ENCODE peak calls at places on chromosomes 13 and 19, in eight cellular contexts. F is skeletal muscle cell; T is CD4-positive, alpha-beta T cell; G is progenitor cell of endocrine pancreas; D is GM10248; X is hypothalamus; B is CD4-positive, CD25-positive, alpha-beta regulatory T cell; Q is neural progenitor cell. Z is an unnamed sample.

GRCh38 chr19:38059897-38060296 is 152.9 kb downstream of the SIPA1L3 start:
- DNase-seq in F (no peak), T (no peak), G (no peak), D (no peak), X (no peak), B (no peak), Q (no peak), Z (no peak)

GRCh38 chr19:7294571-7295212 is 478 bp upstream of the INSR start:
- DNase-seq in F (peak), T (no peak), G (peak), D (peak), X (peak), B (no peak), Q (peak), Z (peak)

GRCh38 chr19:28313633-28314032 is 899.3 kb downstream of the UQCRFS1 start:
- DNase-seq in F (peak), T (no peak), G (no peak), D (no peak), X (no peak), B (no peak), Q (no peak), Z (no peak)

GRCh38 chr13:89279374-89279773 is 1608.2 kb downstream of the SLITRK5 start:
- DNase-seq in F (no peak), T (no peak), G (no peak), D (no peak), X (no peak), B (no peak), Q (no peak), Z (no peak)

GRCh38 chr19:33400856-33401682 is 27.6 kb downstream of the CEBPG start:
- DNase-seq in F (no peak), T (no peak), G (no peak), D (no peak), X (no peak), B (no peak), Q (no peak), Z (no peak)

GRCh38 chr19:3479177-3479818 is 1.0 kb downstream of the SMIM24 start:
- DNase-seq in F (no peak), T (peak), G (no peak), D (peak), X (no peak), B (peak), Q (peak), Z (peak)

GRCh38 chr13:50236898-50237318 is 221.7 kb downstream of the KCNRG start:
- DNase-seq in F (peak), T (no peak), G (no peak), D (peak), X (no peak), B (peak), Q (no peak), Z (no peak)

GRCh38 chr13:60019119-60019993 is 144.4 kb downstream of the DIAPH3 start:
- DNase-seq in F (no peak), T (no peak), G (no peak), D (peak), X (no peak), B (peak), Q (no peak), Z (no peak)

GRCh38 chr19:51025809-51026553 is 435 bp downstream of the KLK11 start:
- DNase-seq in F (no peak), T (no peak), G (no peak), D (no peak), X (no peak), B (no peak), Q (no peak), Z (no peak)

GRCh38 chr19:32748497-32748896 is 28.9 kb downstream of the TDRD12 start:
- DNase-seq in F (no peak), T (no peak), G (no peak), D (peak), X (no peak), B (peak), Q (peak), Z (peak)

GRCh38 chr13:112072531-112073244 is 5.7 kb downstream of the SOX1 start:
- DNase-seq in F (no peak), T (no peak), G (no peak), D (no peak), X (peak), B (no peak), Q (peak), Z (peak)

GRCh38 chr19:40588110-40588854 is 11.6 kb downstream of the SHKBP1 start:
- DNase-seq in F (no peak), T (no peak), G (no peak), D (no peak), X (no peak), B (no peak), Q (no peak), Z (no peak)

GRCh38 chr13:69970521-69970920 is 137.1 kb upstream of the ATXN8OS start:
- DNase-seq in F (no peak), T (no peak), G (no peak), D (no peak), X (no peak), B (no peak), Q (no peak), Z (no peak)

GRCh38 chr13:73210218-73210883 is 151.5 kb downstream of the KLF5 start:
- DNase-seq in F (no peak), T (no peak), G (no peak), D (no peak), X (no peak), B (no peak), Q (peak), Z (no peak)

GRCh38 chr19:3627351-3627723 is 747 bp upstream of the CACTIN start:
- DNase-seq in F (no peak), T (no peak), G (no peak), D (no peak), X (no peak), B (no peak), Q (peak), Z (no peak)

GRCh38 chr13:42815686-42816085 is 34.3 kb downstream of the FAM216B start:
- DNase-seq in F (no peak), T (no peak), G (no peak), D (no peak), X (no peak), B (no peak), Q (no peak), Z (no peak)

GRCh38 chr19:14349426-14349825 is 31.8 kb upstream of the ADGRE5 start:
- DNase-seq in F (no peak), T (no peak), G (no peak), D (no peak), X (no peak), B (no peak), Q (no peak), Z (no peak)

GRCh38 chr13:30466358-30466714 is 600 bp upstream of the HMGB1 start:
- DNase-seq in F (no peak), T (no peak), G (no peak), D (no peak), X (no peak), B (no peak), Q (peak), Z (no peak)

GRCh38 chr13:48976677-48977625 is 1.2 kb downstream of the FNDC3A start:
- DNase-seq in F (peak), T (no peak), G (no peak), D (no peak), X (no peak), B (peak), Q (no peak), Z (no peak)

GRCh38 chr19:47508721-47509120 is 6.1 kb downstream of the NAPA start:
- DNase-seq in F (no peak), T (no peak), G (no peak), D (no peak), X (no peak), B (no peak), Q (no peak), Z (no peak)

GRCh38 chr13:74221752-74222151 is 87.5 kb upstream of the KLF12 start:
- DNase-seq in F (no peak), T (no peak), G (no peak), D (no peak), X (no peak), B (no peak), Q (no peak), Z (no peak)

GRCh38 chr13:110713981-110714797 is 689 bp downstream of the ING1 start:
- DNase-seq in F (no peak), T (peak), G (peak), D (peak), X (peak), B (peak), Q (peak), Z (peak)

GRCh38 chr13:36163809-36164308 is 32.7 kb upstream of the DCLK1 start:
- DNase-seq in F (peak), T (no peak), G (no peak), D (no peak), X (no peak), B (no peak), Q (no peak), Z (peak)

GRCh38 chr19:54790711-54791110 is 12.7 kb upstream of the KIR2DL4 start:
- DNase-seq in F (no peak), T (no peak), G (no peak), D (no peak), X (no peak), B (no peak), Q (no peak), Z (no peak)

GRCh38 chr19:4456843-4457653 is 546 bp downstream of the UBXN6 start:
- DNase-seq in F (peak), T (no peak), G (peak), D (peak), X (no peak), B (no peak), Q (peak), Z (peak)

GRCh38 chr13:113061271-113061625 is 44.3 kb upstream of the F7 start:
- DNase-seq in F (no peak), T (no peak), G (no peak), D (no peak), X (peak), B (no peak), Q (no peak), Z (no peak)

GRCh38 chr19:1074512-1075283 is 7.7 kb downstream of the ARHGAP45 start:
- DNase-seq in F (no peak), T (peak), G (no peak), D (peak), X (peak), B (peak), Q (no peak), Z (no peak)

GRCh38 chr19:14139944-14140343 is 3.6 kb upstream of the ASF1B start:
- DNase-seq in F (no peak), T (no peak), G (no peak), D (no peak), X (peak), B (no peak), Q (peak), Z (peak)

GRCh38 chr13:51827254-51827653 is 17.7 kb downstream of the TMEM272 start:
- DNase-seq in F (no peak), T (no peak), G (no peak), D (no peak), X (no peak), B (no peak), Q (no peak), Z (no peak)

GRCh38 chr19:14775855-14776254 is 2.5 kb downstream of the ADGRE2 start:
- DNase-seq in F (no peak), T (no peak), G (no peak), D (peak), X (no peak), B (no peak), Q (no peak), Z (no peak)

GRCh38 chr19:11535792-11536595 is 2.7 kb upstream of the CNN1 start:
- DNase-seq in F (peak), T (peak), G (peak), D (peak), X (peak), B (peak), Q (peak), Z (peak)

GRCh38 chr19:16323532-16323931 is 1.1 kb upstream of the KLF2 start:
- DNase-seq in F (no peak), T (no peak), G (no peak), D (no peak), X (no peak), B (no peak), Q (no peak), Z (no peak)

GRCh38 chr13:70407486-70407885 is 299.2 kb upstream of the KLHL1 start:
- DNase-seq in F (no peak), T (no peak), G (no peak), D (no peak), X (no peak), B (no peak), Q (no peak), Z (no peak)

GRCh38 chr19:6866646-6867255 is 20.6 kb upstream of the ADGRE1 start:
- DNase-seq in F (no peak), T (no peak), G (no peak), D (no peak), X (no peak), B (no peak), Q (no peak), Z (no peak)

GRCh38 chr13:58239774-58240268 is 608.3 kb downstream of the PCDH17 start:
- DNase-seq in F (no peak), T (no peak), G (no peak), D (no peak), X (no peak), B (no peak), Q (no peak), Z (no peak)

GRCh38 chr19:30662211-30662861 is 290.2 kb downstream of the ZNF536 start:
- DNase-seq in F (no peak), T (no peak), G (no peak), D (no peak), X (no peak), B (no peak), Q (no peak), Z (peak)

GRCh38 chr19:8185343-8186068 is 23.7 kb upstream of the CERS4 start:
- DNase-seq in F (no peak), T (no peak), G (no peak), D (peak), X (no peak), B (no peak), Q (no peak), Z (no peak)

GRCh38 chr19:2049741-2050348 is 1.2 kb downstream of the MKNK2 start:
- DNase-seq in F (no peak), T (peak), G (no peak), D (peak), X (peak), B (peak), Q (peak), Z (no peak)

GRCh38 chr13:85313761-85314503 is 485.3 kb downstream of the SLITRK6 start:
- DNase-seq in F (no peak), T (no peak), G (no peak), D (no peak), X (no peak), B (no peak), Q (no peak), Z (no peak)